ENCODE peak calls at places on chromosomes 11 and 22, in ten cellular contexts. One of them, this sample, is unnamed.

GRCh38 chr11:64854534-64855502 is 10.4 kb upstream of the CDC42BPG start:
- DNase-seq in breast epithelium: peak; percentile 68
- DNase-seq in HCT116: peak; percentile 91
- DNase-seq in suprapubic skin: peak; percentile 95
- DNase-seq in transverse colon: peak; percentile 85
- DNase-seq in GM23338: no peak
- DNase-seq in GM12891: no peak
- DNase-seq in Panc1: peak; percentile 95
- DNase-seq in spleen: peak; percentile 84
- DNase-seq in SK-N-SH: no peak
- DNase-seq in this sample: no peak

GRCh38 chr11:117189191-117189940 is 9.8 kb upstream of the TAGLN start:
- DNase-seq in SK-N-SH: no peak
- DNase-seq in GM12891: no peak
- DNase-seq in HCT116: no peak
- DNase-seq in GM23338: no peak
- DNase-seq in Panc1: no peak
- DNase-seq in breast epithelium: no peak
- DNase-seq in suprapubic skin: peak; percentile 65
- DNase-seq in spleen: peak; percentile 92
- DNase-seq in transverse colon: peak; percentile 42
- DNase-seq in this sample: no peak

GRCh38 chr22:42468841-42469240 is 36.6 kb upstream of the NFAM1 start:
- DNase-seq in Panc1: no peak
- DNase-seq in GM23338: no peak
- DNase-seq in transverse colon: no peak
- DNase-seq in spleen: no peak
- DNase-seq in breast epithelium: no peak
- DNase-seq in GM12891: no peak
- DNase-seq in HCT116: no peak
- DNase-seq in suprapubic skin: no peak
- DNase-seq in SK-N-SH: no peak
- DNase-seq in this sample: no peak

GRCh38 chr11:10302744-10303557 is 1.9 kb upstream of the ADM start:
- DNase-seq in GM12891: no peak
- DNase-seq in SK-N-SH: peak; percentile 72
- DNase-seq in spleen: peak; percentile 96
- DNase-seq in GM23338: peak; percentile 71
- DNase-seq in breast epithelium: peak; percentile 88
- DNase-seq in suprapubic skin: peak; percentile 93
- DNase-seq in transverse colon: peak; percentile 95
- DNase-seq in Panc1: no peak
- DNase-seq in HCT116: no peak
- DNase-seq in this sample: no peak

GRCh38 chr11:10664005-10664404 is 29.6 kb downstream of the IRAG1 start:
- DNase-seq in breast epithelium: no peak
- DNase-seq in Panc1: no peak
- DNase-seq in spleen: no peak
- DNase-seq in suprapubic skin: no peak
- DNase-seq in GM12891: no peak
- DNase-seq in transverse colon: no peak
- DNase-seq in SK-N-SH: no peak
- DNase-seq in GM23338: no peak
- DNase-seq in HCT116: no peak
- DNase-seq in this sample: no peak

GRCh38 chr11:64448599-64449380 is 89.8 kb downstream of the RPS6KA4 start:
- DNase-seq in breast epithelium: peak; percentile 60
- DNase-seq in SK-N-SH: peak; percentile 94
- DNase-seq in spleen: peak; percentile 95
- DNase-seq in suprapubic skin: peak; percentile 82
- DNase-seq in GM23338: peak; percentile 91
- DNase-seq in HCT116: peak; percentile 72
- DNase-seq in Panc1: peak; percentile 47
- DNase-seq in GM12891: peak; percentile 73
- DNase-seq in transverse colon: peak; percentile 83
- DNase-seq in this sample: peak; percentile 69

GRCh38 chr11:31769241-31769640 is 41.9 kb downstream of the PAX6 start:
- DNase-seq in transverse colon: no peak
- DNase-seq in GM12891: no peak
- DNase-seq in SK-N-SH: no peak
- DNase-seq in breast epithelium: no peak
- DNase-seq in GM23338: no peak
- DNase-seq in spleen: no peak
- DNase-seq in Panc1: no peak
- DNase-seq in suprapubic skin: no peak
- DNase-seq in HCT116: no peak
- DNase-seq in this sample: no peak

GRCh38 chr11:73206751-73207280 is 11.3 kb upstream of the P2RY2 start:
- DNase-seq in GM23338: no peak
- DNase-seq in HCT116: no peak
- DNase-seq in spleen: no peak
- DNase-seq in suprapubic skin: peak; percentile 6
- DNase-seq in breast epithelium: no peak
- DNase-seq in SK-N-SH: no peak
- DNase-seq in Panc1: no peak
- DNase-seq in transverse colon: no peak
- DNase-seq in GM12891: no peak
- DNase-seq in this sample: no peak

GRCh38 chr11:92104349-92104748 is 120.3 kb upstream of the FAT3 start:
- DNase-seq in suprapubic skin: no peak
- DNase-seq in HCT116: no peak
- DNase-seq in spleen: no peak
- DNase-seq in transverse colon: no peak
- DNase-seq in SK-N-SH: no peak
- DNase-seq in GM23338: peak; percentile 65
- DNase-seq in Panc1: no peak
- DNase-seq in breast epithelium: no peak
- DNase-seq in GM12891: no peak
- DNase-seq in this sample: no peak

GRCh38 chr11:121873770-121874169 is 242.2 kb downstream of the BLID start:
- DNase-seq in Panc1: no peak
- DNase-seq in transverse colon: no peak
- DNase-seq in GM23338: no peak
- DNase-seq in SK-N-SH: no peak
- DNase-seq in GM12891: no peak
- DNase-seq in breast epithelium: no peak
- DNase-seq in spleen: no peak
- DNase-seq in HCT116: no peak
- DNase-seq in suprapubic skin: no peak
- DNase-seq in this sample: no peak

GRCh38 chr11:57459112-57460016 is 964 bp upstream of the RTN4RL2 start:
- DNase-seq in SK-N-SH: peak; percentile 45
- DNase-seq in Panc1: no peak
- DNase-seq in suprapubic skin: no peak
- DNase-seq in GM12891: no peak
- DNase-seq in GM23338: peak; percentile 58
- DNase-seq in transverse colon: no peak
- DNase-seq in breast epithelium: no peak
- DNase-seq in HCT116: no peak
- DNase-seq in spleen: peak; percentile 86
- DNase-seq in this sample: no peak

GRCh38 chr11:8375932-8376331 is 112.3 kb upstream of the LMO1 start:
- DNase-seq in suprapubic skin: no peak
- DNase-seq in transverse colon: no peak
- DNase-seq in Panc1: no peak
- DNase-seq in GM23338: no peak
- DNase-seq in GM12891: no peak
- DNase-seq in HCT116: no peak
- DNase-seq in SK-N-SH: no peak
- DNase-seq in breast epithelium: no peak
- DNase-seq in spleen: peak; percentile 47
- DNase-seq in this sample: no peak

GRCh38 chr11:19980388-19980787 is 179.9 kb downstream of the DBX1 start:
- DNase-seq in spleen: no peak
- DNase-seq in SK-N-SH: no peak
- DNase-seq in breast epithelium: no peak
- DNase-seq in HCT116: no peak
- DNase-seq in Panc1: no peak
- DNase-seq in GM12891: no peak
- DNase-seq in GM23338: no peak
- DNase-seq in suprapubic skin: no peak
- DNase-seq in transverse colon: no peak
- DNase-seq in this sample: no peak

GRCh38 chr11:12853652-12854296 is 155.3 kb upstream of the RASSF10 start:
- DNase-seq in breast epithelium: no peak
- DNase-seq in GM12891: no peak
- DNase-seq in transverse colon: peak; percentile 47
- DNase-seq in Panc1: no peak
- DNase-seq in HCT116: no peak
- DNase-seq in spleen: no peak
- DNase-seq in suprapubic skin: no peak
- DNase-seq in SK-N-SH: no peak
- DNase-seq in GM23338: no peak
- DNase-seq in this sample: no peak
- TF ChIP-seq POLR2AphosphoS5 in breast epithelium: no peak
- TF ChIP-seq POLR2AphosphoS5 in GM12891: no peak
- TF ChIP-seq POLR2AphosphoS5 in transverse colon: peak; percentile 17
- TF ChIP-seq POLR2AphosphoS5 in Panc1: no peak
- TF ChIP-seq POLR2AphosphoS5 in HCT116: no peak
- TF ChIP-seq POLR2AphosphoS5 in spleen: no peak
- TF ChIP-seq POLR2AphosphoS5 in suprapubic skin: no peak
- TF ChIP-seq POLR2AphosphoS5 in SK-N-SH: no peak
- TF ChIP-seq POLR2AphosphoS5 in GM23338: no peak
- TF ChIP-seq POLR2AphosphoS5 in this sample: no peak

DNA sequence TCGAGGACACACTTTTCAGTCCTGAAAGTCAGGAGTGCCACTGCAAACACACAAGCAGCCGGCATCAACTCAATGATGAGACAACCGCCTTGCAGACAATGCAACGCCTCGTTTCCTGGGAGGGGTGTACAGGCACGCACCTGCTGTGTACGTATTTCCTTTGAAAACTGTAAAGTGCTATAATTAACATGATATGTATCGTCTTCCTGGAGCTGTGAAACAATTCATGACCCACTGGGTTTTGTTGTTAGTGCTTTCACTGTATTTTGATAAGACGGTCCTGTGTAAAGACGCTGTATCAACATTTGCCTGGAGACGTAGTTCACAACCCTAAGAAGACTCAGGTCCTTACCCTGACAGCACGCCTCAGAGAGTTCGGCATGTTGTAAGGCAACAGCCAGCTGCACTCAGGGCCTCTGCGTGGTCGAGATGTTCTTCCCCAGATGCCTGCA is 105.7 kb upstream of the ANO1 start:
- DNase-seq in transverse colon: peak; percentile 50
- DNase-seq in breast epithelium: no peak
- DNase-seq in GM23338: no peak
- DNase-seq in SK-N-SH: no peak
- DNase-seq in HCT116: no peak
- DNase-seq in GM12891: no peak
- DNase-seq in suprapubic skin: no peak
- DNase-seq in spleen: no peak
- DNase-seq in Panc1: no peak
- DNase-seq in this sample: no peak
- TF ChIP-seq POLR2AphosphoS5 in transverse colon: no peak
- TF ChIP-seq POLR2AphosphoS5 in breast epithelium: no peak
- TF ChIP-seq POLR2AphosphoS5 in GM23338: no peak
- TF ChIP-seq POLR2AphosphoS5 in SK-N-SH: no peak
- TF ChIP-seq POLR2AphosphoS5 in HCT116: no peak
- TF ChIP-seq POLR2AphosphoS5 in GM12891: no peak
- TF ChIP-seq POLR2AphosphoS5 in suprapubic skin: no peak
- TF ChIP-seq POLR2AphosphoS5 in spleen: no peak
- TF ChIP-seq POLR2AphosphoS5 in Panc1: no peak
- TF ChIP-seq POLR2AphosphoS5 in this sample: no peak

DNA sequence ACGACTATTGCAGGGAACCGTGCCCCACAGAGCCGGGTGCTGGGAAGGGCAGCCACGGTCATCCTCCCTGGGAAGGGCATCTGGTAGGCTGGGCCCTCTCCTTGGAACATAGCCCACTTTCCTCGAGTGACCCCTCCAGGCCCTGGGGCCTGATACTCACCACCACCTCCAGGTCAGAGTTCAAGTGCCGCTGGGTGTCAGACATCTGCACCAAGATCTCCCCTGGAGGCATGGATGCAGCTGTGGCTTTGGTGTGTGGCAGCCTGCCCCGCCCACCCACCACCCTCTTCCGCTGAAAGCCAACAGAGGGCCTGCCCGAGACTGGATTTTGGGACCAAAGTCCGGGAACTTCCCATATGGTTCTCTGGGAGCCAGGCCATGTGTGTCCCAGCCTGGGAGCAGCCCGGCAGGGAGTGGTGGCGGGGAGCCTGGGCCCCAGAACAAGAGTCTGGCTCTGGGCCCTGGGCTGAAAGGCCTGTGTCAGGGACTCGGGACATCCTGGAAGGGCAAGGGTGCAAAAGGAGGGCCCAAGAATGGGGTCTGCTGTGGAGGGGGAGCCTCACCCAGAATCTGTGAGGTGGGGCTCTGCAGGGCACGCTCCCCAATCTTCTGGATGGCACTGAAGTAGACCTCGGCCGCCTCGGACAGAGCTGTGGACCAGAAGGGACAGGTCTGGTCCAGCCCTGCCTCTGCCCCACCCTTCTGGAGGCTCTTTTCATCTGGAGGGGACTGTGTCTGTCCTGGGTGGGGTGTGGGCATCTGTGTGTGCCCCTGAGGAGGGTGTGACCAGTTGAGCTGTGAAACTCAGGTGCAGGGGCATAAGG is 2.6 kb downstream of the BAIAP2L2 start:
- DNase-seq in transverse colon: peak; percentile 85
- DNase-seq in spleen: no peak
- DNase-seq in Panc1: no peak
- DNase-seq in SK-N-SH: no peak
- DNase-seq in GM23338: no peak
- DNase-seq in suprapubic skin: no peak
- DNase-seq in GM12891: no peak
- DNase-seq in HCT116: no peak
- DNase-seq in breast epithelium: no peak
- DNase-seq in this sample: no peak
- TF ChIP-seq POLR2AphosphoS5 in transverse colon: peak; percentile 36
- TF ChIP-seq POLR2AphosphoS5 in spleen: no peak
- TF ChIP-seq POLR2AphosphoS5 in Panc1: no peak
- TF ChIP-seq POLR2AphosphoS5 in SK-N-SH: no peak
- TF ChIP-seq POLR2AphosphoS5 in GM23338: no peak
- TF ChIP-seq POLR2AphosphoS5 in suprapubic skin: no peak
- TF ChIP-seq POLR2AphosphoS5 in GM12891: no peak
- TF ChIP-seq POLR2AphosphoS5 in HCT116: no peak
- TF ChIP-seq POLR2AphosphoS5 in breast epithelium: no peak
- TF ChIP-seq POLR2AphosphoS5 in this sample: no peak

DNA sequence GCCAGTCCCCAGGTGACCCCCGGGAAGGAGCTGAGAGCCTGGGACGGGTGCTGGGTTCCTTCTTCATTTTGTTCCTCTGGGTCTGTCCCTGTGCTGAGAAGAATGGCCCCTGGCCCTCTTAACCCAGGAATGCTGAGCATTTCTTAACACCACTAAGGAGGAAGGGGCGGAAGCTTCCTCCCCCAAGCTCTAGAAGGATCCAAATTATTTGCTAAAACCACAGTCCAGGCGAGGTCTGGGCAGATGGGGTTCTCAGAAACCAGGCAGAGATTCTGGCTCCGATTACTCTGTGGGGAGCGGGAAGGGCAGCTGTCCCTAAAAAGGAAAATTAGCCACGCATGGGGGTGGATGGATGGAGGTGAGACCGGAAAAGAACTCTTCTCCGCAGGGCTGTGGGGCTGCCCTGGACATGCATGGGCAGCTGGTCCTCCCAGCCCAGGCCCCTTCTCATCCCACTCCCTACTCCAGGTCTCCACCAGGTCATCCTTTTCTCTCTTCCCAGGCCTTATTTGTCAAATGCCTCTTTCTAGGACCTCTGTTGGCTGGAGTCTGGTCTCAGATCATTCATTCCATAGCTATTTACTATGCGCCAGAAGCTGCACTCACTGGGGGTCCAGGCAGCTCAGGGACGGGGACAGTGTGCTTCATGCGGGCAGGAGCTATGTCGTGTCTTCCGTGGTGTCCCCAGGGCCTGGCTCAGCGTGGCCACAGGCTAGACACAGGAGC is 45.0 kb upstream of the MYH9 start:
- DNase-seq in GM23338: peak; percentile 40
- DNase-seq in transverse colon: no peak
- DNase-seq in Panc1: no peak
- DNase-seq in breast epithelium: no peak
- DNase-seq in SK-N-SH: no peak
- DNase-seq in spleen: no peak
- DNase-seq in suprapubic skin: no peak
- DNase-seq in HCT116: no peak
- DNase-seq in GM12891: no peak
- DNase-seq in this sample: no peak
- TF ChIP-seq POLR2AphosphoS5 in GM23338: no peak
- TF ChIP-seq POLR2AphosphoS5 in transverse colon: no peak
- TF ChIP-seq POLR2AphosphoS5 in Panc1: no peak
- TF ChIP-seq POLR2AphosphoS5 in breast epithelium: no peak
- TF ChIP-seq POLR2AphosphoS5 in SK-N-SH: no peak
- TF ChIP-seq POLR2AphosphoS5 in spleen: no peak
- TF ChIP-seq POLR2AphosphoS5 in suprapubic skin: no peak
- TF ChIP-seq POLR2AphosphoS5 in HCT116: no peak
- TF ChIP-seq POLR2AphosphoS5 in GM12891: no peak
- TF ChIP-seq POLR2AphosphoS5 in this sample: no peak

This sample was measured in GM12892.